ENCODE peak calls at places on chromosomes 2 and 18, in eight cellular contexts. One of them, this sample, is unnamed.

GRCh38 chr2:78890940-78891339 is 134.6 kb upstream of the REG3G start:
- DNase-seq in hippocampal formation: no peak
- DNase-seq in progenitor cell of endocrine pancreas: no peak
- DNase-seq in occipital lobe: no peak
- DNase-seq in T-helper 1 cell: no peak
- DNase-seq in Ammon's horn: peak
- DNase-seq in stimulated activated naive CD4-positive, alpha-beta T cell: no peak
- DNase-seq in WTC11: no peak
- DNase-seq in this sample: peak

GRCh38 chr18:80229766-80230745 is 17.3 kb downstream of the PARD6G start:
- DNase-seq in hippocampal formation: no peak
- DNase-seq in progenitor cell of endocrine pancreas: no peak
- DNase-seq in occipital lobe: no peak
- DNase-seq in T-helper 1 cell: no peak
- DNase-seq in Ammon's horn: no peak
- DNase-seq in stimulated activated naive CD4-positive, alpha-beta T cell: no peak
- DNase-seq in WTC11: no peak
- DNase-seq in this sample: no peak

GRCh38 chr18:63236990-63237389 is 82.6 kb downstream of the BCL2 start:
- DNase-seq in hippocampal formation: no peak
- DNase-seq in progenitor cell of endocrine pancreas: no peak
- DNase-seq in occipital lobe: no peak
- DNase-seq in T-helper 1 cell: no peak
- DNase-seq in Ammon's horn: no peak
- DNase-seq in stimulated activated naive CD4-positive, alpha-beta T cell: no peak
- DNase-seq in WTC11: peak
- DNase-seq in this sample: no peak

GRCh38 chr18:74731097-74731496 is 133.4 kb downstream of the ZNF407 start:
- DNase-seq in hippocampal formation: no peak
- DNase-seq in progenitor cell of endocrine pancreas: no peak
- DNase-seq in occipital lobe: no peak
- DNase-seq in T-helper 1 cell: no peak
- DNase-seq in Ammon's horn: no peak
- DNase-seq in stimulated activated naive CD4-positive, alpha-beta T cell: no peak
- DNase-seq in WTC11: no peak
- DNase-seq in this sample: no peak

GRCh38 chr18:8854962-8855361 is 149.6 kb downstream of the MTCL1 start:
- DNase-seq in hippocampal formation: no peak
- DNase-seq in progenitor cell of endocrine pancreas: no peak
- DNase-seq in occipital lobe: no peak
- DNase-seq in T-helper 1 cell: no peak
- DNase-seq in Ammon's horn: no peak
- DNase-seq in stimulated activated naive CD4-positive, alpha-beta T cell: no peak
- DNase-seq in WTC11: no peak
- DNase-seq in this sample: no peak

GRCh38 chr18:478679-479078 is 21.8 kb downstream of the COLEC12 start:
- DNase-seq in hippocampal formation: no peak
- DNase-seq in progenitor cell of endocrine pancreas: no peak
- DNase-seq in occipital lobe: no peak
- DNase-seq in T-helper 1 cell: no peak
- DNase-seq in Ammon's horn: no peak
- DNase-seq in stimulated activated naive CD4-positive, alpha-beta T cell: no peak
- DNase-seq in WTC11: no peak
- DNase-seq in this sample: no peak

GRCh38 chr2:12243381-12243780 is 473.4 kb upstream of the TRIB2 start:
- DNase-seq in hippocampal formation: no peak
- DNase-seq in progenitor cell of endocrine pancreas: no peak
- DNase-seq in occipital lobe: no peak
- DNase-seq in T-helper 1 cell: no peak
- DNase-seq in Ammon's horn: no peak
- DNase-seq in stimulated activated naive CD4-positive, alpha-beta T cell: no peak
- DNase-seq in WTC11: no peak
- DNase-seq in this sample: no peak

GRCh38 chr18:49669403-49669802 is 107.5 kb downstream of the LIPG start:
- DNase-seq in hippocampal formation: no peak
- DNase-seq in progenitor cell of endocrine pancreas: no peak
- DNase-seq in occipital lobe: no peak
- DNase-seq in T-helper 1 cell: no peak
- DNase-seq in Ammon's horn: no peak
- DNase-seq in stimulated activated naive CD4-positive, alpha-beta T cell: no peak
- DNase-seq in WTC11: no peak
- DNase-seq in this sample: no peak

GRCh38 chr2:86335865-86336321 is 1.5 kb downstream of the REEP1 start:
- DNase-seq in hippocampal formation: no peak
- DNase-seq in progenitor cell of endocrine pancreas: no peak
- DNase-seq in occipital lobe: no peak
- DNase-seq in T-helper 1 cell: no peak
- DNase-seq in Ammon's horn: no peak
- DNase-seq in stimulated activated naive CD4-positive, alpha-beta T cell: no peak
- DNase-seq in WTC11: no peak
- DNase-seq in this sample: no peak

GRCh38 chr2:229641676-229642075 is 72.7 kb downstream of the DNER start:
- DNase-seq in hippocampal formation: no peak
- DNase-seq in progenitor cell of endocrine pancreas: no peak
- DNase-seq in occipital lobe: no peak
- DNase-seq in T-helper 1 cell: no peak
- DNase-seq in Ammon's horn: no peak
- DNase-seq in stimulated activated naive CD4-positive, alpha-beta T cell: no peak
- DNase-seq in WTC11: no peak
- DNase-seq in this sample: no peak

GRCh38 chr2:217909156-217909820 is 93.5 kb downstream of the TNS1 start:
- DNase-seq in hippocampal formation: no peak
- DNase-seq in progenitor cell of endocrine pancreas: no peak
- DNase-seq in occipital lobe: no peak
- DNase-seq in T-helper 1 cell: no peak
- DNase-seq in Ammon's horn: no peak
- DNase-seq in stimulated activated naive CD4-positive, alpha-beta T cell: no peak
- DNase-seq in WTC11: no peak
- DNase-seq in this sample: no peak

GRCh38 chr2:113818382-113818951 is 62.0 kb upstream of the SLC35F5 start:
- DNase-seq in hippocampal formation: no peak
- DNase-seq in progenitor cell of endocrine pancreas: no peak
- DNase-seq in occipital lobe: no peak
- DNase-seq in T-helper 1 cell: no peak
- DNase-seq in Ammon's horn: no peak
- DNase-seq in stimulated activated naive CD4-positive, alpha-beta T cell: no peak
- DNase-seq in WTC11: peak
- DNase-seq in this sample: no peak

GRCh38 chr2:218010838-218011616 is 8.2 kb upstream of the TNS1 start:
- DNase-seq in hippocampal formation: no peak
- DNase-seq in progenitor cell of endocrine pancreas: no peak
- DNase-seq in occipital lobe: no peak
- DNase-seq in T-helper 1 cell: no peak
- DNase-seq in Ammon's horn: no peak
- DNase-seq in stimulated activated naive CD4-positive, alpha-beta T cell: no peak
- DNase-seq in WTC11: no peak
- DNase-seq in this sample: no peak

GRCh38 chr2:166560022-166560421 is 66.0 kb upstream of the SCN7A start:
- DNase-seq in hippocampal formation: no peak
- DNase-seq in progenitor cell of endocrine pancreas: no peak
- DNase-seq in occipital lobe: no peak
- DNase-seq in T-helper 1 cell: no peak
- DNase-seq in Ammon's horn: no peak
- DNase-seq in stimulated activated naive CD4-positive, alpha-beta T cell: no peak
- DNase-seq in WTC11: no peak
- DNase-seq in this sample: no peak

This sample was measured in dorsolateral prefrontal cortex.